ENCODE peak calls at places on chromosomes 5 and 9, in four cellular contexts. Q, F, G and J are unnamed samples.

GRCh38 chr5:170120576-170120975 is 14.9 kb downstream of the FOXI1 start:
- DNase-seq in Q (no peak), F (no peak), G (no peak), J (no peak)

GRCh38 chr5:66615894-66616293 is 19.7 kb downstream of the MAST4 start:
- DNase-seq in Q (no peak), F (no peak), G (no peak), J (no peak)

GRCh38 chr9:137534256-137535119 is 15.7 kb downstream of the PNPLA7 start:
- DNase-seq in Q (no peak), F (peak; percentile 56), G (peak; percentile 75), J (no peak)

GRCh38 chr9:35508069-35508468 is 18.2 kb downstream of the RUSC2 start:
- DNase-seq in Q (no peak), F (no peak), G (no peak), J (no peak)

GRCh38 chr5:142211013-142211412 is 102.4 kb downstream of the NDFIP1 start:
- DNase-seq in Q (no peak), F (no peak), G (no peak), J (no peak)

GRCh38 chr5:145887976-145888574 is 15.3 kb upstream of the GRXCR2 start:
- DNase-seq in Q (no peak), F (peak; percentile 71), G (peak; percentile 66), J (no peak)

GRCh38 chr5:40347981-40348725 is 331.6 kb upstream of the PTGER4 start:
- DNase-seq in Q (no peak), F (no peak), G (no peak), J (no peak)

GRCh38 chr5:55141945-55142690 is 17.9 kb upstream of the GPX8 start:
- DNase-seq in Q (no peak), F (no peak), G (no peak), J (no peak)

GRCh38 chr5:174581483-174581882 is 142.9 kb upstream of the MSX2 start:
- DNase-seq in Q (no peak), F (no peak), G (peak; percentile 16), J (no peak)

GRCh38 chr5:88833371-88834107 is 49.4 kb downstream of the MEF2C start:
- DNase-seq in Q (no peak), F (peak; percentile 47), G (no peak), J (peak; percentile 56)